ENCODE peak calls at places on chromosomes 11 and 22, in seven cellular contexts. One of them, this sample, is unnamed.

GRCh38 chr11:2520736-2521035 is 75.9 kb downstream of the KCNQ1 start:
- DNase-seq in stimulated activated CD8-positive, alpha-beta memory T cell treated with anti-CD3 and anti-CD28 coated beads, Interleukin-12 subunit alpha, Interleukin-12 subunit beta, amount 100 ng/mL, for 1 hour: no peak
- DNase-seq in progenitor cell of endocrine pancreas: no peak
- DNase-seq in foreskin fibroblast: no peak
- DNase-seq in osteocyte: no peak
- DNase-seq in hepatic stellate cell: no peak
- DNase-seq in mucosa of descending colon: no peak
- DNase-seq in this sample: no peak

GRCh38 chr11:109967121-109967520 is 126.1 kb upstream of the ZC3H12C start:
- DNase-seq in stimulated activated CD8-positive, alpha-beta memory T cell treated with anti-CD3 and anti-CD28 coated beads, Interleukin-12 subunit alpha, Interleukin-12 subunit beta, amount 100 ng/mL, for 1 hour: no peak
- DNase-seq in progenitor cell of endocrine pancreas: no peak
- DNase-seq in foreskin fibroblast: no peak
- DNase-seq in osteocyte: no peak
- DNase-seq in hepatic stellate cell: no peak
- DNase-seq in mucosa of descending colon: no peak
- DNase-seq in this sample: no peak

GRCh38 chr22:36839356-36840073 is 21.3 kb upstream of the NCF4 start:
- DNase-seq in stimulated activated CD8-positive, alpha-beta memory T cell treated with anti-CD3 and anti-CD28 coated beads, Interleukin-12 subunit alpha, Interleukin-12 subunit beta, amount 100 ng/mL, for 1 hour: no peak
- DNase-seq in progenitor cell of endocrine pancreas: no peak
- DNase-seq in foreskin fibroblast: peak
- DNase-seq in osteocyte: no peak
- DNase-seq in hepatic stellate cell: no peak
- DNase-seq in mucosa of descending colon: no peak
- DNase-seq in this sample: peak

GRCh38 chr11:66880484-66881211 is 23.8 kb downstream of the LRFN4 start:
- DNase-seq in stimulated activated CD8-positive, alpha-beta memory T cell treated with anti-CD3 and anti-CD28 coated beads, Interleukin-12 subunit alpha, Interleukin-12 subunit beta, amount 100 ng/mL, for 1 hour: no peak
- DNase-seq in progenitor cell of endocrine pancreas: no peak
- DNase-seq in foreskin fibroblast: no peak
- DNase-seq in osteocyte: no peak
- DNase-seq in hepatic stellate cell: no peak
- DNase-seq in mucosa of descending colon: no peak
- DNase-seq in this sample: no peak

GRCh38 chr11:115761348-115761747 is 257.1 kb upstream of the CADM1 start:
- DNase-seq in stimulated activated CD8-positive, alpha-beta memory T cell treated with anti-CD3 and anti-CD28 coated beads, Interleukin-12 subunit alpha, Interleukin-12 subunit beta, amount 100 ng/mL, for 1 hour: no peak
- DNase-seq in progenitor cell of endocrine pancreas: no peak
- DNase-seq in foreskin fibroblast: no peak
- DNase-seq in osteocyte: no peak
- DNase-seq in hepatic stellate cell: no peak
- DNase-seq in mucosa of descending colon: no peak
- DNase-seq in this sample: no peak

GRCh38 chr11:47470671-47471070 is 21.7 kb upstream of the RAPSN start:
- DNase-seq in stimulated activated CD8-positive, alpha-beta memory T cell treated with anti-CD3 and anti-CD28 coated beads, Interleukin-12 subunit alpha, Interleukin-12 subunit beta, amount 100 ng/mL, for 1 hour: no peak
- DNase-seq in progenitor cell of endocrine pancreas: no peak
- DNase-seq in foreskin fibroblast: no peak
- DNase-seq in osteocyte: no peak
- DNase-seq in hepatic stellate cell: no peak
- DNase-seq in mucosa of descending colon: no peak
- DNase-seq in this sample: no peak

GRCh38 chr11:13635290-13635689 is 33.2 kb upstream of the FAR1 start:
- DNase-seq in stimulated activated CD8-positive, alpha-beta memory T cell treated with anti-CD3 and anti-CD28 coated beads, Interleukin-12 subunit alpha, Interleukin-12 subunit beta, amount 100 ng/mL, for 1 hour: no peak
- DNase-seq in progenitor cell of endocrine pancreas: no peak
- DNase-seq in foreskin fibroblast: no peak
- DNase-seq in osteocyte: no peak
- DNase-seq in hepatic stellate cell: no peak
- DNase-seq in mucosa of descending colon: no peak
- DNase-seq in this sample: no peak

GRCh38 chr11:17591293-17591692 is 44.2 kb downstream of the OTOG start:
- DNase-seq in stimulated activated CD8-positive, alpha-beta memory T cell treated with anti-CD3 and anti-CD28 coated beads, Interleukin-12 subunit alpha, Interleukin-12 subunit beta, amount 100 ng/mL, for 1 hour: no peak
- DNase-seq in progenitor cell of endocrine pancreas: no peak
- DNase-seq in foreskin fibroblast: no peak
- DNase-seq in osteocyte: no peak
- DNase-seq in hepatic stellate cell: no peak
- DNase-seq in mucosa of descending colon: no peak
- DNase-seq in this sample: no peak

GRCh38 chr11:42524534-42525227 is 787.1 kb upstream of the API5 start:
- DNase-seq in stimulated activated CD8-positive, alpha-beta memory T cell treated with anti-CD3 and anti-CD28 coated beads, Interleukin-12 subunit alpha, Interleukin-12 subunit beta, amount 100 ng/mL, for 1 hour: no peak
- DNase-seq in progenitor cell of endocrine pancreas: peak
- DNase-seq in foreskin fibroblast: peak
- DNase-seq in osteocyte: no peak
- DNase-seq in hepatic stellate cell: peak
- DNase-seq in mucosa of descending colon: no peak
- DNase-seq in this sample: no peak

GRCh38 chr11:35169754-35170153 is 30.8 kb downstream of the CD44 start:
- DNase-seq in stimulated activated CD8-positive, alpha-beta memory T cell treated with anti-CD3 and anti-CD28 coated beads, Interleukin-12 subunit alpha, Interleukin-12 subunit beta, amount 100 ng/mL, for 1 hour: no peak
- DNase-seq in progenitor cell of endocrine pancreas: no peak
- DNase-seq in foreskin fibroblast: no peak
- DNase-seq in osteocyte: no peak
- DNase-seq in hepatic stellate cell: no peak
- DNase-seq in mucosa of descending colon: no peak
- DNase-seq in this sample: no peak

GRCh38 chr22:22666307-22667091 is 22.1 kb downstream of the GGTLC2 start:
- DNase-seq in stimulated activated CD8-positive, alpha-beta memory T cell treated with anti-CD3 and anti-CD28 coated beads, Interleukin-12 subunit alpha, Interleukin-12 subunit beta, amount 100 ng/mL, for 1 hour: no peak
- DNase-seq in progenitor cell of endocrine pancreas: peak
- DNase-seq in foreskin fibroblast: peak
- DNase-seq in osteocyte: no peak
- DNase-seq in hepatic stellate cell: no peak
- DNase-seq in mucosa of descending colon: peak
- DNase-seq in this sample: peak

GRCh38 chr22:40449676-40450035 is 79.3 kb downstream of the SGSM3 start:
- DNase-seq in stimulated activated CD8-positive, alpha-beta memory T cell treated with anti-CD3 and anti-CD28 coated beads, Interleukin-12 subunit alpha, Interleukin-12 subunit beta, amount 100 ng/mL, for 1 hour: no peak
- DNase-seq in progenitor cell of endocrine pancreas: no peak
- DNase-seq in foreskin fibroblast: peak
- DNase-seq in osteocyte: no peak
- DNase-seq in hepatic stellate cell: peak
- DNase-seq in mucosa of descending colon: no peak
- DNase-seq in this sample: no peak

GRCh38 chr11:62575156-62575555 is 1.5 kb upstream of the EEF1G start:
- DNase-seq in stimulated activated CD8-positive, alpha-beta memory T cell treated with anti-CD3 and anti-CD28 coated beads, Interleukin-12 subunit alpha, Interleukin-12 subunit beta, amount 100 ng/mL, for 1 hour: no peak
- DNase-seq in progenitor cell of endocrine pancreas: no peak
- DNase-seq in foreskin fibroblast: no peak
- DNase-seq in osteocyte: no peak
- DNase-seq in hepatic stellate cell: peak
- DNase-seq in mucosa of descending colon: peak
- DNase-seq in this sample: no peak

GRCh38 chr11:10413268-10413667 is 41.8 kb upstream of the AMPD3 start:
- DNase-seq in stimulated activated CD8-positive, alpha-beta memory T cell treated with anti-CD3 and anti-CD28 coated beads, Interleukin-12 subunit alpha, Interleukin-12 subunit beta, amount 100 ng/mL, for 1 hour: peak
- DNase-seq in progenitor cell of endocrine pancreas: no peak
- DNase-seq in foreskin fibroblast: no peak
- DNase-seq in osteocyte: no peak
- DNase-seq in hepatic stellate cell: no peak
- DNase-seq in mucosa of descending colon: no peak
- DNase-seq in this sample: peak

GRCh38 chr22:35102663-35103062 is 36.7 kb downstream of the ISX start:
- DNase-seq in stimulated activated CD8-positive, alpha-beta memory T cell treated with anti-CD3 and anti-CD28 coated beads, Interleukin-12 subunit alpha, Interleukin-12 subunit beta, amount 100 ng/mL, for 1 hour: no peak
- DNase-seq in progenitor cell of endocrine pancreas: no peak
- DNase-seq in foreskin fibroblast: no peak
- DNase-seq in osteocyte: no peak
- DNase-seq in hepatic stellate cell: no peak
- DNase-seq in mucosa of descending colon: peak
- DNase-seq in this sample: no peak

GRCh38 chr11:66418168-66418985 is 2.5 kb upstream of the NPAS4 start:
- DNase-seq in stimulated activated CD8-positive, alpha-beta memory T cell treated with anti-CD3 and anti-CD28 coated beads, Interleukin-12 subunit alpha, Interleukin-12 subunit beta, amount 100 ng/mL, for 1 hour: peak
- DNase-seq in progenitor cell of endocrine pancreas: peak
- DNase-seq in foreskin fibroblast: peak
- DNase-seq in osteocyte: peak
- DNase-seq in hepatic stellate cell: peak
- DNase-seq in mucosa of descending colon: peak
- DNase-seq in this sample: peak

GRCh38 chr22:17303840-17304779 is 65.2 kb upstream of the CECR2 start:
- DNase-seq in stimulated activated CD8-positive, alpha-beta memory T cell treated with anti-CD3 and anti-CD28 coated beads, Interleukin-12 subunit alpha, Interleukin-12 subunit beta, amount 100 ng/mL, for 1 hour: peak
- DNase-seq in progenitor cell of endocrine pancreas: no peak
- DNase-seq in foreskin fibroblast: no peak
- DNase-seq in osteocyte: no peak
- DNase-seq in hepatic stellate cell: no peak
- DNase-seq in mucosa of descending colon: no peak
- DNase-seq in this sample: peak

GRCh38 chr11:12069053-12069676 is 41.2 kb upstream of the MICAL2 start:
- DNase-seq in stimulated activated CD8-positive, alpha-beta memory T cell treated with anti-CD3 and anti-CD28 coated beads, Interleukin-12 subunit alpha, Interleukin-12 subunit beta, amount 100 ng/mL, for 1 hour: no peak
- DNase-seq in progenitor cell of endocrine pancreas: no peak
- DNase-seq in foreskin fibroblast: no peak
- DNase-seq in osteocyte: no peak
- DNase-seq in hepatic stellate cell: no peak
- DNase-seq in mucosa of descending colon: no peak
- DNase-seq in this sample: no peak

GRCh38 chr22:28674121-28674563 is 5.5 kb downstream of the TTC28 start:
- DNase-seq in stimulated activated CD8-positive, alpha-beta memory T cell treated with anti-CD3 and anti-CD28 coated beads, Interleukin-12 subunit alpha, Interleukin-12 subunit beta, amount 100 ng/mL, for 1 hour: no peak
- DNase-seq in progenitor cell of endocrine pancreas: no peak
- DNase-seq in foreskin fibroblast: peak
- DNase-seq in osteocyte: no peak
- DNase-seq in hepatic stellate cell: no peak
- DNase-seq in mucosa of descending colon: no peak
- DNase-seq in this sample: no peak

GRCh38 chr11:47480762-47481161 is 31.8 kb upstream of the RAPSN start:
- DNase-seq in stimulated activated CD8-positive, alpha-beta memory T cell treated with anti-CD3 and anti-CD28 coated beads, Interleukin-12 subunit alpha, Interleukin-12 subunit beta, amount 100 ng/mL, for 1 hour: no peak
- DNase-seq in progenitor cell of endocrine pancreas: no peak
- DNase-seq in foreskin fibroblast: no peak
- DNase-seq in osteocyte: no peak
- DNase-seq in hepatic stellate cell: no peak
- DNase-seq in mucosa of descending colon: no peak
- DNase-seq in this sample: no peak

GRCh38 chr11:73390601-73391565 is 14.7 kb downstream of the RELT start:
- DNase-seq in stimulated activated CD8-positive, alpha-beta memory T cell treated with anti-CD3 and anti-CD28 coated beads, Interleukin-12 subunit alpha, Interleukin-12 subunit beta, amount 100 ng/mL, for 1 hour: no peak
- DNase-seq in progenitor cell of endocrine pancreas: no peak
- DNase-seq in foreskin fibroblast: no peak
- DNase-seq in osteocyte: no peak
- DNase-seq in hepatic stellate cell: no peak
- DNase-seq in mucosa of descending colon: peak
- DNase-seq in this sample: no peak

GRCh38 chr11:125062931-125063428 is at the start of gene SLC37A2:
- DNase-seq in stimulated activated CD8-positive, alpha-beta memory T cell treated with anti-CD3 and anti-CD28 coated beads, Interleukin-12 subunit alpha, Interleukin-12 subunit beta, amount 100 ng/mL, for 1 hour: no peak
- DNase-seq in progenitor cell of endocrine pancreas: peak
- DNase-seq in foreskin fibroblast: peak
- DNase-seq in osteocyte: peak
- DNase-seq in hepatic stellate cell: peak
- DNase-seq in mucosa of descending colon: peak
- DNase-seq in this sample: peak

GRCh38 chr22:21796863-21797262 is 61.3 kb upstream of the YPEL1 start:
- DNase-seq in stimulated activated CD8-positive, alpha-beta memory T cell treated with anti-CD3 and anti-CD28 coated beads, Interleukin-12 subunit alpha, Interleukin-12 subunit beta, amount 100 ng/mL, for 1 hour: no peak
- DNase-seq in progenitor cell of endocrine pancreas: no peak
- DNase-seq in foreskin fibroblast: no peak
- DNase-seq in osteocyte: no peak
- DNase-seq in hepatic stellate cell: no peak
- DNase-seq in mucosa of descending colon: no peak
- DNase-seq in this sample: no peak

GRCh38 chr22:49402169-49402568 is 425.5 kb downstream of the BRD1 start:
- DNase-seq in stimulated activated CD8-positive, alpha-beta memory T cell treated with anti-CD3 and anti-CD28 coated beads, Interleukin-12 subunit alpha, Interleukin-12 subunit beta, amount 100 ng/mL, for 1 hour: no peak
- DNase-seq in progenitor cell of endocrine pancreas: no peak
- DNase-seq in foreskin fibroblast: no peak
- DNase-seq in osteocyte: peak
- DNase-seq in hepatic stellate cell: no peak
- DNase-seq in mucosa of descending colon: no peak
- DNase-seq in this sample: no peak

GRCh38 chr22:18081416-18081815 is 3.6 kb downstream of the PEX26 start:
- DNase-seq in stimulated activated CD8-positive, alpha-beta memory T cell treated with anti-CD3 and anti-CD28 coated beads, Interleukin-12 subunit alpha, Interleukin-12 subunit beta, amount 100 ng/mL, for 1 hour: no peak
- DNase-seq in progenitor cell of endocrine pancreas: no peak
- DNase-seq in foreskin fibroblast: no peak
- DNase-seq in osteocyte: no peak
- DNase-seq in hepatic stellate cell: no peak
- DNase-seq in mucosa of descending colon: no peak
- DNase-seq in this sample: no peak

GRCh38 chr11:68266936-68267880 is 4.6 kb downstream of the C11orf24 start:
- DNase-seq in stimulated activated CD8-positive, alpha-beta memory T cell treated with anti-CD3 and anti-CD28 coated beads, Interleukin-12 subunit alpha, Interleukin-12 subunit beta, amount 100 ng/mL, for 1 hour: no peak
- DNase-seq in progenitor cell of endocrine pancreas: no peak
- DNase-seq in foreskin fibroblast: no peak
- DNase-seq in osteocyte: no peak
- DNase-seq in hepatic stellate cell: no peak
- DNase-seq in mucosa of descending colon: no peak
- DNase-seq in this sample: no peak